ENCODE peak calls at places on chromosome 10, in seven cellular contexts. Z, V, C, H, K, A and S are unnamed samples.

GRCh38 chr10:78520737-78521430 is 487.2 kb downstream of the RPS24 start:
- DNase-seq in K (no peak), V (peak), C (peak), Z (peak), H (no peak), A (peak), S (no peak)

GRCh38 chr10:113165643-113166042 is 215.6 kb downstream of the TCF7L2 start:
- DNase-seq in V (no peak), H (no peak), C (no peak), Z (no peak), A (peak), K (no peak), S (no peak)

GRCh38 chr10:102919237-102919959 is 1.3 kb downstream of the CNNM2 start:
- DNase-seq in Z (peak), A (peak), C (no peak), K (no peak), H (peak), V (peak), S (no peak)

GRCh38 chr10:79133386-79133785 is 64.6 kb downstream of the ZMIZ1 start:
- DNase-seq in V (no peak), K (no peak), Z (no peak), A (no peak), H (no peak), C (no peak), S (no peak)

GRCh38 chr10:130409931-130410330 is 273.7 kb downstream of the GLRX3 start:
- DNase-seq in K (no peak), H (no peak), A (no peak), V (no peak), Z (no peak), C (no peak), S (no peak)

GRCh38 chr10:98422182-98422581 is 7.2 kb upstream of the PYROXD2 start:
- DNase-seq in V (no peak), H (no peak), A (no peak), Z (no peak), K (no peak), C (no peak), S (no peak)

GRCh38 chr10:54130394-54130793 is 670.6 kb downstream of the PCDH15 start:
- DNase-seq in Z (no peak), K (no peak), C (no peak), H (no peak), A (no peak), V (no peak), S (no peak)

GRCh38 chr10:99374972-99375371 is 45.8 kb downstream of the CNNM1 start:
- DNase-seq in C (no peak), V (no peak), K (no peak), A (no peak), H (no peak), Z (no peak), S (no peak)

GRCh38 chr10:112307631-112308502 is 24.7 kb downstream of the TECTB start:
- DNase-seq in K (peak), H (peak), V (peak), C (peak), Z (peak), A (peak), S (no peak)

DNA sequence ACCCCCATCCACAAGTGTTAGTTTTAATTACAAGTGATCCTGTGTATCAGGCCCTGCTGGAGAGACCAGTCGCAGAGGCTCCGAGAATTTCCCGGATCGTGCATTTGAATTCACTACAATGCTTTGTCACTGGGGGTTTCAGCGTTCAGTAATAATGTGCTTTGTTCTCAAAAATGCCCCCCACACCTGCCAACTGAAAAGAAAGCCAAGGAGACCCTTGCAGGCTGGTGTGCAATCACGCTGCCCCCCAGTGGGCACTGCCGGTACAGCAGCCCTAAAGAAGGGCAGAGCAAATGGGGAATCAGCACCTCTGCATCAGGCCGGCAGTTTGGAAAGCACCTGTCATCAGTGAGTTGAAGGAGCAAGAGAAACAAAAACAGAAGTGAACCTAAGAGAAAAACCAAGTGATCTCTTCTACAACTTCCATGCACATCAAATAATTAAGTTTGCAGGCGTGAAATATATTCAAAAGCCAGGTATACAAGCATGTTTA is 177.6 kb downstream of the PARD3 start:
- DNase-seq in V (peak), H (peak), Z (peak), K (peak), C (no peak), A (peak), S (no peak)
- H3K4me3 ChIP-seq in V (no peak), H (no peak), Z (no peak), K (no peak), C (no peak), A (no peak), S (no peak)

DNA sequence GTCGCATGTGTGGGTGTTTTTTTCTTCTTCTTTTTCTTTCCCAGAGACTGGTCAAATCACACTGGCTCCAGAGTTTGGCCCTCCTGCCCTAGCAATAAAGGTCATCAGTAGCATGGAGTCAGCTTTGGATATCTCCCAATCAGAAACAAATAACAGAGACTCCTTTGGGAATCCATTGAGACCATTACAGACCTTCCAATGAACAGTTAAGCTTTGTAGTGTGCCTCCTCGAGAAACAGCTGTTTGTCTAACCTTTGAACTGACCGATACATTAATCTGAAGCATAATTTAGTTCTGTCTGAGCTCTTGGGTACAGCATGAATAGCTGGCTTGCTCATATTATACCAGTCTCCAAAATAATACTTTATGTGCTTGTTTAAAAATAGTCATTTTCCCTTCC is 1103.2 kb downstream of the GATA3 start:
- DNase-seq in C (no peak), A (no peak), K (no peak), H (no peak), V (no peak), Z (no peak), S (no peak)
- TF ChIP-seq CTCF in C (no peak), A (no peak), K (no peak), H (no peak), V (no peak), Z (no peak), S (no peak)

DNA sequence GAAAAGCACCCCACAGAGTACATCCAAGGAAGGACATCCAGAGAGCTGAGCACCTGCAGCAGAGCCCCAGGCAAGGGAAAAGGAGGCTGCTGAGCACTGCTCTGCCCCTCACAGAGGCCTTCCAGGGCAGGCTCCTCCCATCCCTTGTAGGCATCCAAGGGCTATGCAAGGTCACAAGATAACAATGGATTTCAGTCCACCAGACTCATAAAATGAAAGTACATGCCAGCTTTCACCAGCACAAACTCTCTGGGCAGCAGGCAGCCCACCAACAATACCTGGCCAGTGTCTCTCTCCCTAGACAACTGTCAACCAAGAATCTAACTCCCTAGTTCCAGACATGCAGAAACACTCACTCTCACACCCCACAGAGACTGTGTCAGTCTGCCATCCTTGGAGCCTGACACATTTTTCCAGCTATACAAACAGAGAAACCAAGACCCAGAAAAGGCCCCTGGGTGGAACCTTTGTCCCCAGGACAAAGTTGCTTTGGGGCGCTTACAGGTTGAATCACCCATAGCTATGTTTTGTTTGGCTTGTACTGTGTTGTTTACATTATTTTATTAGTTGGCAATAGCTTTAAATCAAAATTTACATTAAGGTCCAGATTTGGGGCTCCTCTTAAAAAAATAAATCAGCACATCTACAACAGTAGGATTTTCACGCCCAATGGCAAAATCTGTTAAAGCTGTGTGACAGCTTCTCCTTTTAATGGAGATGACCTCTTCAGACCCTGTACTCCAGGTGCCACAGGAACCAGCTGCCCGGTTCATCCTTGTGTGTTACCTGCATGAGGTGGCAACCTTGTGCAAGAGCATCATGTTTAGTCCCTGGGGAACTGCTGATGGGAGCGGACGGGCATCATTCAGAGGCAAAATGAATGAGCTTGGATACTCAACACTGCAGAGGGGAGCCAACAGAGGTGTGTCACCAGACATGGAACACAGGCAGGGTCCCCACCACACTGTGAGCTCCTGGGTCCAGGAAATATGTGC is 5.2 kb downstream of the GRID1 start:
- DNase-seq in V (no peak), Z (no peak), C (no peak), H (peak), K (no peak), A (no peak), S (no peak)
- H3K4me3 ChIP-seq in V (no peak), Z (no peak), C (no peak), H (no peak), K (no peak), A (no peak), S (no peak)

GRCh38 chr10:60989400-60989876 is 45.5 kb upstream of the RHOBTB1 start:
- DNase-seq in C (no peak), A (no peak), Z (no peak), K (no peak), V (no peak), H (peak), S (no peak)
- TF ChIP-seq CTCF in C (no peak), A (no peak), Z (no peak), K (no peak), V (no peak), H (no peak), S (no peak)

DNA sequence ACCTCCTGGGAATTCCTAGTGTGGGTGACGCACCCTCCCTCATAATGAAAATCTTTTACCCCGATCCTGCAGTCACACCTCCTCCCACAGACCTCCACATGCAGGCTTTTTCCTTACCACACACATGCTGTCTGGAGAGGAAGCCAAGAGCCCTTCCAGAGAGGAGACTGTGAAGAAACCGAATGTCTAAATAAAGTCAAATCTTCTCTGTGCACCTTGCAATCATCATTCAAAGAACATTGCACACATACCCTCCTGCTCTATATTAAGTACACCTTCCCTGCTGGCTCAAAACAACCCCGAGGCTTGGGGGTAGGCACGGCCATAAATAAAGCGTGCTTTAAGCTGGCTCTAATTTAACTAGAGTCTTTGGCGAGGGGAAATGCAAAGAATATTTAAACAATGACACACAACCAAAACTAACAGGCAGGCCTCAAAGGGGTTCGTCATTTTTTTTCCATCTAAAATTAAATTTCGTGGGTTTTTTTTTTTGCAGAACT is 34.9 kb downstream of the CALML3 start:
- DNase-seq in V (peak), Z (peak), K (peak), H (no peak), C (no peak), A (no peak), S (no peak)
- H3K4me3 ChIP-seq in V (no peak), Z (no peak), K (no peak), H (no peak), C (no peak), A (no peak), S (no peak)

GRCh38 chr10:26860542-26861325 is at the start of gene ABI1:
- DNase-seq in K (peak), V (peak), A (peak), Z (peak), H (peak), C (peak), S (peak)
- TF ChIP-seq CTCF in K (peak), V (peak), A (peak), Z (peak), H (peak), C (no peak), S (peak)

DNA sequence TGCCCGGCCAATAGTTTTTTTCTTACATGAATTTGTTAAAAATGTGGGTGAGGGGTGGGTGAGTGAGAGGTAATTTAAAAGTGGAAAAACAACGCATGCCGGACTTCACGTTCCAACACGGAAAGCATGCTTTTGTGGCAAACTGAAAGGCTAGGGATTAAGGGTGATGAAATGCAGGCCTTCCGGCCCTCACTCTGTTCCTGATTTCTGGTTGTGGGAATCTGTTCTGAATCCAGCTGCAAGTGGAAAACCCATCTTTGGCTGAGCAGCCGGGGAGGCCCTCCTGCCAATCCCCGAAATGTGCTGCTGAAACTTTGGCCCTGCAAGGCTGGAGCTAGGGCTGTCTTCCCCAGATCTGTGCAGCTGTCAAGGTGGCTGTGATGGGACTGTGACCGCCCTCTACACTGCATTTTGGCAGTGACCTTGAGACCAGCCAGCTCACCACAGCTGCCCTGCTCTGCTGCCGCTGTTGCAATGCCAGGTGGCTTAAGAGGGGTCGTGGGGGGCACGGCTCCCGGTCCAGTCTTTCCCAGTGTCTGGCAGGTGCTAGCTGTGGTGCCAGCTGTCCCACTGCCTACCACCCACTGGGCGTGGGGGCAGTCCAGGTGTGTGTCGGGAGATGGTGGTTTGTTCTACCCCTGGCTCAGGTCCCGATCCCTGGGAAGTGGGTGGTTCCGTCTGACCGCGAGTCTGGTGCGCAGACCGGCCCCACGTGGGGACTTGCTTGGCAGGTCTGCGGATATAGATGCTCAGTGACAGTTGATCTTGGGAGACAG is 39.0 kb downstream of the TET1 start:
- DNase-seq in A (peak), K (peak), V (peak), H (peak), Z (peak), C (no peak), S (peak)
- H3K4me3 ChIP-seq in A (peak), K (no peak), V (peak), H (peak), Z (no peak), C (no peak), S (no peak)

GRCh38 chr10:27815261-27815660 is 69.6 kb upstream of the MKX start:
- DNase-seq in C (no peak), Z (no peak), V (no peak), H (no peak), K (no peak), A (no peak), S (peak)

GRCh38 chr10:27820637-27821036 is 75.0 kb upstream of the MKX start:
- DNase-seq in H (no peak), V (no peak), Z (no peak), C (no peak), K (no peak), A (no peak), S (no peak)

GRCh38 chr10:27816305-27816704 is 70.7 kb upstream of the MKX start:
- DNase-seq in Z (no peak), H (no peak), A (no peak), V (no peak), K (no peak), C (no peak), S (no peak)

GRCh38 chr10:27819781-27820531 is 74.3 kb upstream of the MKX start:
- DNase-seq in A (no peak), Z (peak), H (no peak), C (no peak), V (peak), K (peak), S (peak)

GRCh38 chr10:27815846-27816245 is 70.2 kb upstream of the MKX start:
- DNase-seq in K (no peak), V (no peak), C (no peak), Z (no peak), A (no peak), H (no peak), S (no peak)
- TF ChIP-seq CTCF in K (no peak), V (no peak), C (no peak), Z (no peak), A (no peak), H (no peak), S (no peak)

DNA sequence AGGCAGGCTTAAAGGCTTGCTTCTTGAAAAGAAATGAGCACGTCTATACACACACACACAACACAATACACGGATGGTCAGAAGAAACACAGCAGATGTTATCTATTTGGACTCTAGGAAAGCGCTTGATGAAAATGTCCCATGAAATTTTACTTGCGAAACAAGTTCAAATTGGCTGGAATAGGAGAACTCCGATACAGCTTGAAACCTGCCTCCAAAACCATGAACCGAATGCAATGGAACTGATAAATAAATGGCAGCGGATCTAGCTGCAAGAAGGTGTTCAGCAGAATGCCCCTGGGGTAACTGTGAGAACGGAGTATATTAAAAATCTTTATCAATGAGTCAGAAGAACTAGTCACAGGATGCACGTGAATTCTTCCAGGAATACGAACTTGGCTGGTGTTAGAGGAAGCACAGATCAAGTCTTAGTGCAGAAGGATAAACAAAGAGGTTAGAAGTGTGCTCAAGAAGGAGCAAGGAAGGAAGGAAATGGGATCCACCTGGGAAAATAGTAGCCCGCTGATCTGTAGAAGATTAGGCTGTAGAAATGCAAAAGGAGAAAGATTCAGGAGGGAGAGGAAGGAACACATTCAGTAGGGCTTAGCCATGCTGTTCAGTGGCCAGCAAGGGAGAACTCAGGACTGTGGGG is 142.0 kb upstream of the PRKCQ start:
- DNase-seq in C (peak), V (peak), K (peak), A (no peak), Z (peak), H (no peak), S (peak)
- H3K4me3 ChIP-seq in C (no peak), V (no peak), K (peak), A (no peak), Z (no peak), H (no peak), S (no peak)

GRCh38 chr10:878895-879294 is 52.6 kb downstream of the LARP4B start:
- DNase-seq in C (no peak), K (peak), A (no peak), H (no peak), V (no peak), Z (no peak), S (no peak)
- TF ChIP-seq CTCF in C (no peak), K (no peak), A (no peak), H (no peak), V (no peak), Z (no peak), S (no peak)